ENCODE peak calls at places on chromosome 11, in five cellular contexts. H is mesenchymal stem cell, R is neuronal stem cell, Q is fibroblast of lung, P is H9. C is an unnamed sample.

GRCh38 chr11:74493816-74494630 is 499 bp upstream of the LIPT2 start:
- DNase-seq in Q (peak), R (no peak), P (no peak), H (no peak), C (no peak)

GRCh38 chr11:120662071-120662611 is 150.6 kb downstream of the GRIK4 start:
- DNase-seq in P (no peak), R (no peak), Q (no peak), H (no peak), C (no peak)

GRCh38 chr11:1870721-1871466 is 18.0 kb downstream of the LSP1 start:
- DNase-seq in P (no peak), Q (peak), R (no peak), H (peak), C (no peak)

GRCh38 chr11:62400281-62400680 is 18.6 kb upstream of the SCGB1A1 start:
- DNase-seq in P (no peak), R (no peak), Q (no peak), H (no peak), C (no peak)

GRCh38 chr11:26649884-26650283 is 72.0 kb downstream of the SLC5A12 start:
- DNase-seq in R (peak), P (peak), Q (peak), H (peak), C (peak)

GRCh38 chr11:14026961-14027360 is 64.4 kb downstream of the SPON1 start:
- DNase-seq in P (no peak), Q (peak), R (no peak), H (no peak), C (no peak)

GRCh38 chr11:92226331-92227232 is 2.0 kb downstream of the FAT3 start:
- DNase-seq in H (no peak), R (peak), P (peak), Q (peak), C (peak)

GRCh38 chr11:104091281-104092071 is 55.0 kb downstream of the DDI1 start:
- DNase-seq in P (no peak), R (no peak), H (no peak), Q (peak), C (no peak)

GRCh38 chr11:122230387-122230760 is 114.4 kb upstream of the BLID start:
- DNase-seq in R (no peak), P (no peak), Q (peak), H (no peak), C (no peak)

GRCh38 chr11:3115321-3115720 is 49.8 kb downstream of the OSBPL5 start:
- DNase-seq in Q (peak), R (no peak), H (no peak), P (no peak), C (no peak)

GRCh38 chr11:131661137-131661536 is 290.7 kb downstream of the NTM start:
- DNase-seq in H (peak), P (no peak), Q (peak), R (no peak), C (no peak)

DNA sequence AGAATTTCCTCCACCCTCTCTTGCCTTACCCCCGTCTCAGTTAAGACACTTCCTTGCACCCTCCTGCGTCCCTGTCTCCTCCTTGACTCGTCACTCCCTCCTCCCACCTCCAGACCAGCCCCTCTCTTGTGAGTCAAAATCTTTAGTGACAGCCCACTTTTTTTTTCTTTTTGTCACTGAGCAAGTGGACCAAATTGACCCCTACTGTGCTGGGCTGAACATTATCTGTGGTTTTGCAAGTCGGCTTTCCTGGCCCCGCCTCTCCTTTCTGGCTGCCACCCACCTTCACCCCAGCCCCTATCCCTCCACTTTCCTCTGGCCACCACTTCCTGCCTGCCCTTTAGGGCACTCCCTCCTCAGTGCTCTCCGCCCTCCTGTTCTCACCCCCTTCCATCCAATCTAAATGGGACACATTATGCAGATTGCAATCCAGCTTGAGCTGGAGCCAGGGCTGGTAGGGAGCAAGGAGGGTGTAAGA is at the start of gene APLNR:
- DNase-seq in H (no peak), P (peak), R (no peak), Q (no peak), C (no peak)
- H2AFZ ChIP-seq in H (no peak), P (no peak), R (peak), Q (no peak), C (no peak)

DNA sequence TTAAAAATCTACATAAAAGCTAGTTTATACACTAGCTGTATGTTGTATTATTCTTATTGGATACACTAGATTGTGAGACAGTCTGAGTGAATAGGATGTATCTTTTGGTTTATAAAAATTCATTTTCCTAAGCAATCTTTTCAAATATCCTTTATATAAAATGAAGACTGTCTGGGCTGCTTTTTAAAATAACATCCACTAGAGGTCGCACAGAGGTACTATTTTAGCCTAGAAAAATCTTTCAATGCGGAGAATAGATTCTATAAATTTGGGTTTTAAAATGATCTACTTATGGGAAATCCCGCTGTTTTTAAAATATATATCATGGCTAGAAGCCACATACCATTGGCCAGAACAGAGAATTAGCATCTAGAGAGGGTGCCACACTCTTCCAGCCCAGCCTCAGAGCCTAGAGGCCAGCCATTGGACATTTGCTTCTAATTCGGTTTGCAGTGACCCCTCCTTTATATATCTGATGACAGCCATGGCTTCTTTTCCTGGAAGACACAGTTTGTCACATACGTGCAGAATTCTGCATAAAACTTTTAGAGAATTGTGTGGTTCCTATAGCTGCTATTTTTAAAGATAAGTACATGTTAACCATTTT is 7.3 kb downstream of the C11orf97 start:
- DNase-seq in Q (peak), H (peak), P (no peak), R (peak), C (peak)
- H2AFZ ChIP-seq in Q (peak), H (no peak), P (no peak), R (no peak), C (peak)

DNA sequence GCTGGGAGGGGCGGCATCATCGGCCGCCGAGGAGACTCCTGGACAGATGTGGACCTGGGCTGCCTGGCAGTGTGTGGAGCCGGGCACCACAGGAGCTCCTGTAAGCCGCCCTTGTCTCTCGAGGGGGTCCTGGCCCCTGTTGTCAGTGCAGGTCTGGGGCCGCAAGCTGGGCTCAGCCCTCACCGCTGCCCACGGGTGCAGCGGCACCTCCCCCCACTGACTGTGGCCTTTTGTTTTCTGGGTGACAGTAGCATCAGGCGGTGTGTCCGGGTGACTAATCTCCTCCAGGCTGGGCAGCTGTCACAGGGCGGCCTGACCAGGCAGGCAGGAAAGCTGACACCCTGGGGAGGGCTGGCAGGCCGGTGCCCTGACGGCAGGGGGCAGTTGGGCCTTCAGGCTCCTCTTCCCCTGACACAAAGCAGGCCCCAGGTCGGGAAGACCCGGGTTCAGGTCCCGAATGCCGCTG is 16.2 kb downstream of the DGKZ start:
- DNase-seq in Q (no peak), R (no peak), P (no peak), H (peak), C (peak)
- H2AFZ ChIP-seq in Q (no peak), R (no peak), P (no peak), H (no peak), C (no peak)

GRCh38 chr11:29200776-29201574 is 815.9 kb downstream of the KCNA4 start:
- DNase-seq in H (no peak), R (no peak), P (no peak), Q (no peak), C (no peak)
- H2AFZ ChIP-seq in H (no peak), R (peak), P (no peak), Q (no peak), C (peak)

DNA sequence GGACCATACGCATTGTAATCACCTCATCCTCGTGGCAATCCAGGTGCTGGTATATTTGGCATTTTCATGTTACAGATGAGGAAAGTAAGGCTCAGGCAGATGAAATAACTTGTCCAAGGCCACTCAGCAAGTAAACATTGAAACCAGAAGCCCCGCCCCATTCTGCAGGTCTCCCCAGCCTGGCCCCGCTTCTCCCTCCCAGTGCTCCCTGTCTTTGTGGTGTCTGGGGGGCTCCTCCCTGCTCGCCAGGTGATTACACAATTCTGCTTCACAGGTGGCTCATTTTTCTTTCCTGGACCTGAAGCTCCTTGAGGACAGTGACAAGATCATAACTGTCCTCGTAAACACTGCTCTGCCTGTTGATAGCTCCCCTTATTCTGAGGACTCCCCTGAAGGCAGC is 531.5 kb upstream of the B3GAT1 start:
- DNase-seq in Q (no peak), P (no peak), R (no peak), H (no peak), C (no peak)
- H2AFZ ChIP-seq in Q (no peak), P (no peak), R (no peak), H (no peak), C (no peak)

GRCh38 chr11:107427569-107428180 is 29.9 kb downstream of the CWF19L2 start:
- DNase-seq in Q (no peak), P (no peak), R (no peak), H (no peak), C (no peak)

GRCh38 chr11:107430525-107430924 is 27.1 kb downstream of the CWF19L2 start:
- DNase-seq in H (peak), R (no peak), P (no peak), Q (no peak), C (no peak)
- H2AFZ ChIP-seq in H (no peak), R (no peak), P (no peak), Q (no peak), C (no peak)

DNA sequence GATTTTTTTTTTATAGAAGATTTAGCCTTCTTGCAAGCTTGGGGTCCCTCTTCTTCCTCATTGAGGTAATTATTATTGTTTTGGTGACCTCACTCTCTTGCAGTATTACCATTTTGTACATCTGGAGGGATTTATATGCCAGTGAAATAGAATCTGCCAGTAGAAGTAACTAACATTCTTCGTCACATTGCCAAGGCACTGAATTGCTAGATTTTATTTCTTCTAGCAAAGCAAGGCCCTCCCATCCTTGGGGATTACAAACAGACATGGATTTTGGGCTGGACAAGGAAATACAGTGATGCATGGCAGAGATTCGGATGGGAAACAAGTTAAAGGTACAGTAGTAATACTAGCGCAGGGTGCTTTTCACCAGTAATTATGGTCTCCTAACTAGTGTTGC is 7.8 kb downstream of the ADAMTS15 start:
- DNase-seq in H (no peak), R (no peak), Q (no peak), P (no peak), C (no peak)
- H2AFZ ChIP-seq in H (no peak), R (no peak), Q (no peak), P (no peak), C (no peak)

DNA sequence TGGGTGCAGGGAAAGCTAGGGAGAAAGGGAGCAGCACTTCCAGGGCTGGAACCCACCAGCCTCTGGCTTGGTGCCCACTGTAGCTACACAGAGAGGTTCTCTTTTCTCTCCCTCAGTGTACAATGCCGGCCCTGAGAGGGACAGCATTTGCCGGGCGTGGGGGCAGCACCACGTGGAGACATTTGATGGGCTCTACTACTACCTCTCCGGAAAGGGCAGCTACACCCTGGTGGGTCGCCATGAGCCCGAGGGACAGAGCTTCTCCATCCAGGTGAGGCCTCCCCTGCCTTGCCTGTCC is 6.1 kb downstream of the OTOG start:
- DNase-seq in H (no peak), Q (no peak), R (no peak), P (no peak), C (no peak)
- H2AFZ ChIP-seq in H (no peak), Q (no peak), R (no peak), P (no peak), C (no peak)

GRCh38 chr11:109112748-109113378 is 309.1 kb upstream of the C11orf87 start:
- DNase-seq in H (no peak), P (no peak), R (no peak), Q (no peak), C (peak)
- H2AFZ ChIP-seq in H (no peak), P (no peak), R (no peak), Q (no peak), C (peak)

C was measured in SK-N-SH.